ENCODE peak calls at places on chromosomes 13 and 19, in seven cellular contexts. R is Caco-2, L is left ventricle myocardium inferior, F is fibroblast of lung, S is thoracic aorta, D is HCT116, J is pancreas. M is an unnamed sample.

GRCh38 chr13:106481919-106482318 is 53.5 kb downstream of the EFNB2 start:
- DNase-seq in R (no peak), L (no peak), F (no peak), S (no peak), D (no peak), J (no peak), M (no peak)

GRCh38 chr13:60312851-60313505 is 84.0 kb upstream of the TDRD3 start:
- DNase-seq in R (no peak), L (no peak), F (no peak), S (no peak), D (no peak), J (no peak), M (no peak)

GRCh38 chr13:46146898-46147297 is 35.1 kb downstream of the LCP1 start:
- DNase-seq in R (peak; percentile 63), L (no peak), F (peak; percentile 39), S (no peak), D (no peak), J (no peak), M (no peak)

GRCh38 chr19:8905342-8905741 is 73.2 kb downstream of the MBD3L1 start:
- DNase-seq in R (no peak), L (no peak), F (no peak), S (no peak), D (no peak), J (no peak), M (no peak)

GRCh38 chr13:41542281-41542680 is 84.9 kb downstream of the RGCC start:
- DNase-seq in R (no peak), L (no peak), F (no peak), S (no peak), D (no peak), J (no peak), M (no peak)

GRCh38 chr13:75124415-75124814 is 357.6 kb downstream of the TBC1D4 start:
- DNase-seq in R (no peak), L (no peak), F (no peak), S (no peak), D (no peak), J (no peak), M (no peak)

GRCh38 chr19:54795763-54796162 is 7.6 kb upstream of the KIR2DL4 start:
- DNase-seq in R (no peak), L (no peak), F (no peak), S (no peak), D (no peak), J (no peak), M (no peak)

GRCh38 chr19:1247747-1248453 is 483 bp upstream of the MIDN start:
- DNase-seq in R (no peak), L (peak; percentile 77), F (peak; percentile 62), S (no peak), D (no peak), J (peak; percentile 86), M (peak; percentile 83)

GRCh38 chr13:74153316-74153715 is 19.1 kb upstream of the KLF12 start:
- DNase-seq in R (no peak), L (no peak), F (peak; percentile 70), S (no peak), D (no peak), J (no peak), M (no peak)

GRCh38 chr19:56112313-56112709 is 8.8 kb downstream of the ZNF787 start:
- DNase-seq in R (no peak), L (no peak), F (no peak), S (no peak), D (no peak), J (no peak), M (no peak)

GRCh38 chr13:36395280-36395679 is 37.0 kb upstream of the CCNA1 start:
- DNase-seq in R (no peak), L (no peak), F (peak; percentile 81), S (no peak), D (no peak), J (no peak), M (no peak)

GRCh38 chr19:54017266-54017665 is 25.8 kb downstream of the CACNG6 start:
- DNase-seq in R (no peak), L (no peak), F (peak; percentile 49), S (no peak), D (no peak), J (no peak), M (no peak)

GRCh38 chr19:28943651-28944050 is 269.3 kb downstream of the UQCRFS1 start:
- DNase-seq in R (no peak), L (no peak), F (no peak), S (no peak), D (no peak), J (no peak), M (no peak)

GRCh38 chr13:97266734-97267417 is 44.7 kb downstream of the MBNL2 start:
- DNase-seq in R (no peak), L (no peak), F (no peak), S (no peak), D (no peak), J (no peak), M (no peak)

GRCh38 chr13:97269603-97270002 is 47.5 kb downstream of the MBNL2 start:
- DNase-seq in R (no peak), L (no peak), F (no peak), S (no peak), D (no peak), J (no peak), M (no peak)

GRCh38 chr13:97268772-97269171 is 46.6 kb downstream of the MBNL2 start:
- DNase-seq in R (no peak), L (no peak), F (no peak), S (no peak), D (no peak), J (no peak), M (no peak)

GRCh38 chr13:97266328-97266727 is 44.2 kb downstream of the MBNL2 start:
- DNase-seq in R (no peak), L (no peak), F (no peak), S (no peak), D (no peak), J (no peak), M (no peak)

DNA sequence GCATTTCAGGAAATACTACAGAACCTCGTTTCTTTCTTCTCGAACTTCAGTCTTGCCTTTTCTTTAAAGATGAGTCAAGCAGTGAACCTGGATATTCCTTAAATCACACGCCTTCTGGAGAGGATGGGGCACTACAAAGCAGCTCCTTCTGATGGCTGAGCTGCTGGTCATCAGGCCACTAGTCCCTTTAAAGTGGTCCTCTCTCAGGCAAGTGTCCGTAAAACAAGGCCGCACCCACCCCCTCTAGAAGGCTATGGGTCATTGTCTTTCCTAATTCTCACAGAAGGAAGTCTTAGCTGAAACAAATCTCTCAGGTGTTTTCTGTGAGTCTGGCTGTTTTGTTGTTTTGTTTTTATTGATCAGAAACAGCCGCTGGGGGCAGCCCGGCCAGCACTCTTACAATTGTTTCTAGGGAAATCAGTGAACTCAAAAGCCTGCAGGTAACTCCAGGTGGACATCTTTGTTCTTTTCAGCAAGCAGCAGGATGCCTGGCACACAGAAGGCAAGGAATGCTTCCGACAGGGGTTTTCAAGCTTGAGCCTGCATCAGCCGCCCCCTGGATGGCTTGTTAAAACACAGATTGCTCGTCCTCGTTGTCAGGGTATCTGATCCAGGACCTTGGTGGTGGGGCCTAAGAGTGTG is 45.4 kb downstream of the MBNL2 start:
- DNase-seq in R (no peak), L (no peak), F (no peak), S (no peak), D (no peak), J (no peak), M (no peak)
- H3K4me1 ChIP-seq in R (peaks cover 28% of the 10 kb centered on the region), L (peaks cover 99% of the 10 kb centered on the region), F (peaks cover 9% of the 10 kb centered on the region), S (peaks cover 7% of the 10 kb centered on the region), D (peaks cover 92% of the 10 kb centered on the region), J (peaks cover 31% of the 10 kb centered on the region), M (no peaks in the 10 kb centered on the region)

GRCh38 chr19:4911314-4911713 is 2.0 kb downstream of the UHRF1 start:
- DNase-seq in R (no peak), L (no peak), F (peak; percentile 23), S (no peak), D (no peak), J (no peak), M (no peak)
- H3K4me1 ChIP-seq in R (peaks cover 20% of the 10 kb centered on the region), L (peaks cover 29% of the 10 kb centered on the region), F (peaks cover 28% of the 10 kb centered on the region), S (peaks cover 8% of the 10 kb centered on the region), D (peaks cover 60% of the 10 kb centered on the region), J (peaks cover 9% of the 10 kb centered on the region), M (peaks cover 70% of the 10 kb centered on the region)

DNA sequence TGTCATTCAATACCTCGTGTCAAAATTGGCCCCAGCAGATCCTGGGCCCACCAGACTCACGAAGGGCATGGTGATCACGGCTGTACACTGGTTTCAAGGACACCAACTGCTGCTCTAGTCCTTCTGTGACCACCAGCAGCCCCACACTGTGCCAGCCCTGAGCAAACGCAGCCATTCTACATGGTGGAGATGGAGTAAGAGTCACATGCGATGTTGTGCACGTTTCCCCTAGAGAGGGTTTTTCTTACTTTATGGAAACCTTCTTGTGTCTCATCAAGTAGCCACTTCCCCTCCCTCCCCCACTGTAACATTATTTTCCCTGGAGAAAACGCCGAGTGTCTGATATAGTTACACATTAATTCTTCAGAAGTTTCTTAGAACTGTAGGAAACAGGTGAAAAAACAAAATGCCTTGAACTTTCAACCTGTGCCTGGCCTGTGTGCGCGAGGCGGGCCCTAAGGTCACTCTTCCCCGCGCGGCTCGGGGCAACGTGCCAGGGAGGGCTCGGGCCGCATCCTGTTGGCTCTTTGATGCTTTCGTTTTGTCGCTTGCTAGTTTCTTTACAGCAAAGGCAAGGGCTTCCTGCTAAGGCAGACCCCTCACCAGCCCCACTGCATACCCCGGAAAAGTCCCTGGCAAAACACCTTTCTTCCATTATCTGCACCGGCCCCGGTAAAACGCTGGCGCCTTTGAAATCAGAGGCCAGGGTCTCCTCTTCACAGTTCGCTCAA is 44.6 kb downstream of the GGACT start:
- DNase-seq in R (no peak), L (no peak), F (peak; percentile 22), S (no peak), D (no peak), J (no peak), M (no peak)
- H3K4me1 ChIP-seq in R (no peaks in the 10 kb centered on the region), L (peaks cover 8% of the 10 kb centered on the region), F (peaks cover 4% of the 10 kb centered on the region), S (peaks cover 4% of the 10 kb centered on the region), D (no peaks in the 10 kb centered on the region), J (peaks cover 17% of the 10 kb centered on the region), M (peaks cover 10% of the 10 kb centered on the region)

GRCh38 chr19:11342429-11342828 is 3.0 kb upstream of the RAB3D start:
- DNase-seq in R (no peak), L (no peak), F (no peak), S (no peak), D (no peak), J (no peak), M (no peak)

GRCh38 chr19:11349171-11349570 is 2.9 kb downstream of the CCDC159 start:
- DNase-seq in R (no peak), L (no peak), F (no peak), S (no peak), D (no peak), J (no peak), M (no peak)

GRCh38 chr19:11346104-11346940 is at the start of the genes CCDC159 and TMEM205:
- DNase-seq in R (peak; percentile 97), L (peak; percentile 98), F (peak; percentile 99), S (peak; percentile 95), D (peak; percentile 100), J (peak; percentile 94), M (peak; percentile 97)

GRCh38 chr19:11347546-11347945 is 1.2 kb downstream of the CCDC159 start:
- DNase-seq in R (no peak), L (no peak), F (no peak), S (no peak), D (no peak), J (no peak), M (no peak)

DNA sequence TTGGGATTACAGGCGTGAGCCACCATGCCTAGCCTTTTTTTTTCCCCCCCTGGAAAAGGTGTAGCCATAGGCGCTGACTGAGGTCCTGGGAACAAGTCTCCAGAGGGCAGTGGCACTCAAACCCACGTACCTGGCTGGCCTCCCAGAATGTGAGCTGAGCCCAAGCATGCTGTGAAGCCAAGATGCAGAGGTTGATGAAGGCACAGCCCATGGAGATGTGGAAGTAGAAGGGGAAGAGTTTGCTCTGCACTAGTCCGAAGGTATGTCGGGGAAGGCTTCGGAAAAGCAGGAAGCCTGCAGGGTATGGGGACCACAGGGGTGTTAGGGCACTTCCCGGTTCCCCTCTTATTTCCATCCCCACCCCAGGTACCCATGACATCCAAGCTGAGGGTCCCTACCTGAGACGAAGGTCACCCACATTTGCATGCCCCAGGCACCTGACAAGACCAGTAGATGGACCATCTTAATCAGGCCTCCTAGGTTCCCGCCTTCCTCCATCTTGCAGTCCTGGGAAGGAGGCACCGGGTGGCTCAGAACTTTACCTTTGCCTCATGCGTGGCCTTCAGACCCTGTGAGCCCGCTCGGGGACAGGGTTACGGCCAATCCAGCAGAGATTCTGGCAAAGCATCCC is 831 bp downstream of the TMEM205 start:
- DNase-seq in R (no peak), L (no peak), F (no peak), S (no peak), D (no peak), J (no peak), M (no peak)
- H3K4me1 ChIP-seq in R (peaks cover 17% of the 10 kb centered on the region), L (peaks cover 34% of the 10 kb centered on the region), F (peaks cover 11% of the 10 kb centered on the region), S (peaks cover 18% of the 10 kb centered on the region), D (peaks cover 25% of the 10 kb centered on the region), J (peaks cover 20% of the 10 kb centered on the region), M (peaks cover 18% of the 10 kb centered on the region)